ENCODE peak calls at places on chromosomes 6 and 20, in nine cellular contexts. B, H, E, G, Q, Z, S, V and M are unnamed samples.

GRCh38 chr6:82441047-82441770 is 77.6 kb downstream of the TPBG start:
- DNase-seq in B (no peak), H (no peak), E (no peak), G (no peak), Q (no peak), Z (no peak), S (no peak), V (no peak), M (no peak)

GRCh38 chr6:28867078-28867414 is 56.7 kb downstream of the TRIM27 start:
- DNase-seq in B (no peak), H (peak; percentile 19), E (no peak), G (peak; percentile 40), Q (no peak), Z (no peak), S (no peak), V (no peak), M (no peak)

GRCh38 chr6:5471044-5471443 is 209.7 kb downstream of the FARS2 start:
- DNase-seq in B (peak; percentile 66), H (peak; percentile 70), E (no peak), G (peak; percentile 81), Q (peak; percentile 73), Z (no peak), S (no peak), V (peak; percentile 70), M (no peak)

GRCh38 chr20:2767768-2768631 is 32.4 kb downstream of the CPXM1 start:
- DNase-seq in B (no peak), H (peak; percentile 53), E (peak; percentile 85), G (no peak), Q (no peak), Z (no peak), S (no peak), V (no peak), M (peak; percentile 9)

GRCh38 chr20:32325706-32326506 is 32.2 kb upstream of the ASXL1 start:
- DNase-seq in B (no peak), H (peak; percentile 75), E (no peak), G (peak; percentile 74), Q (no peak), Z (no peak), S (no peak), V (no peak), M (no peak)

GRCh38 chr6:131627724-131628682 is at the start of gene MED23:
- DNase-seq in B (peak; percentile 99), H (peak; percentile 96), E (peak; percentile 99), G (peak; percentile 97), Q (peak; percentile 87), Z (peak; percentile 66), S (peak; percentile 97), V (peak; percentile 99), M (peak; percentile 70)

GRCh38 chr6:161198176-161198575 is 75.7 kb downstream of the AGPAT4 start:
- DNase-seq in B (no peak), H (peak; percentile 72), E (no peak), G (no peak), Q (no peak), Z (no peak), S (no peak), V (no peak), M (no peak)

GRCh38 chr6:193773-194310 is 98.4 kb upstream of the DUSP22 start:
- DNase-seq in B (no peak), H (no peak), E (peak; percentile 23), G (no peak), Q (peak; percentile 63), Z (no peak), S (peak; percentile 82), V (no peak), M (no peak)

GRCh38 chr6:168791916-168792315 is 350.9 kb downstream of the SMOC2 start:
- DNase-seq in B (no peak), H (no peak), E (no peak), G (no peak), Q (no peak), Z (no peak), S (no peak), V (no peak), M (no peak)

GRCh38 chr20:52959125-52959524 is 13.0 kb upstream of the TSHZ2 start:
- DNase-seq in B (peak; percentile 15), H (no peak), E (no peak), G (peak; percentile 32), Q (no peak), Z (no peak), S (no peak), V (no peak), M (no peak)
- TF ChIP-seq CTCF in B (peak; percentile 41), H (no peak), E (no peak), G (peak; percentile 33), Q (no peak), Z (no peak), S (no peak), V (no peak), M (no peak)

GRCh38 chr20:57693002-57693582 is 16.7 kb downstream of the PMEPA1 start:
- DNase-seq in B (no peak), H (no peak), E (no peak), G (peak; percentile 85), Q (no peak), Z (no peak), S (no peak), V (no peak), M (no peak)
- TF ChIP-seq CTCF in B (no peak), H (no peak), E (no peak), G (peak; percentile 31), Q (no peak), Z (no peak), S (peak; percentile 48), V (no peak), M (no peak)

DNA sequence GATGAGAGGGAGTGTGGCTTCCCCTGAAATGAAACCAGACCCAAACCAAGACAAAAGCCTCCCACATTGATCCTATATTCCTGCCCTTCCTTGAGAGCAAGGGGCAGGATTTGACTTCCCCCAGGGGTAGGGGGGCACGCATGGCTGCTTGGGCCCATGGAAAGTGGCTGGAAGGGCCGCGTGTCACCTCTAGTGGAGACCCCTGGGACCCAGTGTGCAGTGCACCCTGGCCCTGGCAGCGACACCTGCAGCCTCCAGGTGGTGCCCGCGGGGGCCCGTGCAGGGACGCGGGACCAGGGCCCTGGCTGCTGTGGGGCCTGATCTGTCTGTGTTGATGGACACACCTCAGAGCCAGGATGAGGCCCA is 18.0 kb upstream of the SLCO4A1 start:
- DNase-seq in B (no peak), H (no peak), E (no peak), G (peak; percentile 33), Q (peak; percentile 81), Z (no peak), S (no peak), V (no peak), M (no peak)
- TF ChIP-seq CTCF in B (no peak), H (no peak), E (no peak), G (no peak), Q (peak; percentile 35), Z (no peak), S (peak; percentile 75), V (no peak), M (no peak)

GRCh38 chr20:47544852-47545251 is 43.2 kb downstream of the NCOA3 start:
- DNase-seq in B (no peak), H (peak; percentile 28), E (no peak), G (no peak), Q (no peak), Z (no peak), S (no peak), V (no peak), M (no peak)

GRCh38 chr20:47540443-47541354 is 39.0 kb downstream of the NCOA3 start:
- DNase-seq in B (no peak), H (no peak), E (no peak), G (peak; percentile 41), Q (peak; percentile 50), Z (no peak), S (no peak), V (no peak), M (no peak)

GRCh38 chr20:47544240-47544639 is 42.6 kb downstream of the NCOA3 start:
- DNase-seq in B (no peak), H (peak; percentile 38), E (no peak), G (no peak), Q (no peak), Z (no peak), S (no peak), V (no peak), M (no peak)

GRCh38 chr20:47541355-47541922 is 39.8 kb downstream of the NCOA3 start:
- DNase-seq in B (no peak), H (no peak), E (no peak), G (no peak), Q (no peak), Z (no peak), S (no peak), V (no peak), M (no peak)

DNA sequence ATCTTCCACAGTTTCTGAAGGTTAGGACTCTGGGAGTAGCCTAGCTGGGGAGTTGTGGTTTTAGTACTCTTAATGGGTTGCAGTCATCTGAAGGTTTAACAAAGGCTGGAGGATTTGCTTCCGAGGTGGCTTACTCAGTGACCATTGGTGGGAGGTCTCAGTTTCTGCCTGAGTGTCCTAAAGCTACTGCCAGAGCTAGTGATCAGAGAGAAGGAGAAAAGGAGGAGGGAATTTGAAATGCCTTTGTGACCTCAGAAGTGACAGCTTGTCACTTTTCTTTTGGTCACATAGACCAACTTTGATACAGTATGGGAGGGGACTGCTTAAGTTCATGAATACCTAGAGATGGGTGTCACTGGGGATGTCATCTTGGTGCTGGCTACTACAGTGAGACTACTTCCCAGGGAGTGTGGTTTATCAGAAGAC is 41.3 kb downstream of the NCOA3 start:
- DNase-seq in B (no peak), H (no peak), E (no peak), G (no peak), Q (peak; percentile 37), Z (no peak), S (no peak), V (no peak), M (no peak)
- TF ChIP-seq CTCF in B (no peak), H (no peak), E (no peak), G (no peak), Q (no peak), Z (no peak), S (no peak), V (no peak), M (no peak)

GRCh38 chr20:19973920-19974620 is 43.1 kb upstream of the NAA20 start:
- DNase-seq in B (no peak), H (peak; percentile 85), E (peak; percentile 95), G (peak; percentile 60), Q (no peak), Z (peak; percentile 60), S (no peak), V (no peak), M (no peak)

GRCh38 chr20:19975901-19976300 is 41.3 kb upstream of the NAA20 start:
- DNase-seq in B (no peak), H (peak; percentile 31), E (no peak), G (no peak), Q (no peak), Z (no peak), S (no peak), V (no peak), M (no peak)

GRCh38 chr20:19976595-19977372 is 40.4 kb upstream of the NAA20 start:
- DNase-seq in B (peak; percentile 25), H (peak; percentile 79), E (peak; percentile 91), G (peak; percentile 62), Q (no peak), Z (peak; percentile 46), S (no peak), V (no peak), M (no peak)

GRCh38 chr20:19975436-19975799 is 41.7 kb upstream of the NAA20 start:
- DNase-seq in B (no peak), H (peak; percentile 58), E (no peak), G (no peak), Q (no peak), Z (no peak), S (no peak), V (no peak), M (no peak)

GRCh38 chr20:19974621-19975435 is 42.3 kb upstream of the NAA20 start:
- DNase-seq in B (no peak), H (peak; percentile 92), E (peak; percentile 96), G (peak; percentile 85), Q (no peak), Z (peak; percentile 80), S (no peak), V (no peak), M (peak; percentile 96)
- TF ChIP-seq CTCF in B (no peak), H (no peak), E (no peak), G (no peak), Q (no peak), Z (no peak), S (no peak), V (no peak), M (no peak)